ENCODE peak calls at places on chromosomes 1 and 21, in four cellular contexts. One of them, this sample, is unnamed.
A peak's percentile ranks its signal among the peaks of the same experiment; 100 is the strongest.

GRCh38 chr1:165215676-165216075 is 140.8 kb downstream of the LMX1A start:
- DNase-seq in H9: no peak
- DNase-seq in IMR-90: no peak
- DNase-seq in neuronal stem cell: no peak
- DNase-seq in this sample: peak; percentile 62

GRCh38 chr1:156684227-156684782 is 7.1 kb upstream of the NES start:
- DNase-seq in H9: no peak
- DNase-seq in IMR-90: peak; percentile 76
- DNase-seq in neuronal stem cell: no peak
- DNase-seq in this sample: no peak

GRCh38 chr1:207812778-207813512 is 61.1 kb downstream of the CD46 start:
- DNase-seq in H9: no peak
- DNase-seq in IMR-90: no peak
- DNase-seq in neuronal stem cell: no peak
- DNase-seq in this sample: no peak

GRCh38 chr1:195909061-195909460 is 699.2 kb downstream of the KCNT2 start:
- DNase-seq in H9: no peak
- DNase-seq in IMR-90: peak; percentile 31
- DNase-seq in neuronal stem cell: no peak
- DNase-seq in this sample: no peak

GRCh38 chr21:14982336-14982735 is 82.5 kb downstream of the NRIP1 start:
- DNase-seq in H9: no peak
- DNase-seq in IMR-90: peak; percentile 57
- DNase-seq in neuronal stem cell: no peak
- DNase-seq in this sample: no peak

GRCh38 chr1:201647094-201647493 is 108.2 kb downstream of the NAV1 start:
- DNase-seq in H9: no peak
- DNase-seq in IMR-90: no peak
- DNase-seq in neuronal stem cell: no peak
- DNase-seq in this sample: no peak

GRCh38 chr1:206513312-206514111 is 6.2 kb downstream of the RASSF5 start:
- DNase-seq in H9: no peak
- DNase-seq in IMR-90: peak; percentile 87
- DNase-seq in neuronal stem cell: no peak
- DNase-seq in this sample: no peak

GRCh38 chr1:153696741-153697140 is 18.3 kb downstream of the NPR1 start:
- DNase-seq in H9: no peak
- DNase-seq in IMR-90: no peak
- DNase-seq in neuronal stem cell: no peak
- DNase-seq in this sample: no peak

GRCh38 chr1:115165776-115166175 is 76.5 kb upstream of the TSPAN2 start:
- DNase-seq in H9: no peak
- DNase-seq in IMR-90: no peak
- DNase-seq in neuronal stem cell: no peak
- DNase-seq in this sample: no peak

DNA sequence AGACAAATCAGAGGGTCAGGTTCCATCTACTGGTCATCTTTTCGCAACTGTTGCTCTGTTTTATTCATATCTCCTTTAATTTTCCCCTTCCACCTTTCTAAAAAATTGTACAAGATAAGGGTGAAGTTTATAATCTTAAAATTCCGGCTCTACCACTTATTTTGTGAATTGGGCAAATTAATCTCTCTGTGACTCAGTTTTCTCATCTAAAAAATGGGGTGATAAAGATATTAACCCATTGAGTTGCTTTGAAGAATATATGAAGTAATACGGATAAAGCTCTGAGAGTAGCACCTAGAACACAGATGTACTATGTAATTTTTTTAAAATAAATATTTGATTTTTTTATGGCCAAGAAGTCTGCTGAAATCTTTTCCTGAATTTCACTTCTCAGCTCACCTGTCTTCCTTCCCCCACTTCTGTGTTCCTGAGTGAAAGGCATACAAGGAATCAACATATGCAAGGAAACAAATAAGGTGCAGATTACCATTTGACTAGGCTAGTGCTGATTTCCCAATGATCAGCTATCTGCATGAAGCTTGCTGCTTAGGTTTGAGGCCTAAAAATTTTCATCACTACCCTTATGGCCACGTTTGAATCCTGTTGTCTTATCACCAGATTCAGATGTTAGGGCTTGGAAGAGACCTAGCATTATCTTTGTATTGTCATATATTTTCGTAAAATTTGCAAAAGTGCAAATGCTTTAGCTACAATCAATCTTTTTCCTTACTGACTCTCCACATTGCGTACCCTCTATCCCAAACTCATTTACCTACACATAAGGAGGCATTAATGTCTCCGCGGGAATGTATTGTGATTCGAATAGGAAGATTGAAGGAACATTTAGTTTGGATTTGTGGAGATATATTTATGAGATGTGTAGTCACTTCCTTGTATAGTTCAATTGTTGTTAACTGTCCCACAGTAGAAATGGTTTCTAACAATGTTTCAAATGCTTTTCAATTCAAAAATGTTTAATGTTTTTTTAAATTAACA is 718.3 kb upstream of the PTBP2 start:
- DNase-seq in H9: peak; percentile 28
- DNase-seq in IMR-90: no peak
- DNase-seq in neuronal stem cell: no peak
- DNase-seq in this sample: no peak
- H3K18ac ChIP-seq in H9: no peak overlapping the region
- H3K18ac ChIP-seq in IMR-90: no peak overlapping the region
- H3K18ac ChIP-seq in neuronal stem cell: no peak overlapping the region
- H3K18ac ChIP-seq in this sample: no peak overlapping the region

DNA sequence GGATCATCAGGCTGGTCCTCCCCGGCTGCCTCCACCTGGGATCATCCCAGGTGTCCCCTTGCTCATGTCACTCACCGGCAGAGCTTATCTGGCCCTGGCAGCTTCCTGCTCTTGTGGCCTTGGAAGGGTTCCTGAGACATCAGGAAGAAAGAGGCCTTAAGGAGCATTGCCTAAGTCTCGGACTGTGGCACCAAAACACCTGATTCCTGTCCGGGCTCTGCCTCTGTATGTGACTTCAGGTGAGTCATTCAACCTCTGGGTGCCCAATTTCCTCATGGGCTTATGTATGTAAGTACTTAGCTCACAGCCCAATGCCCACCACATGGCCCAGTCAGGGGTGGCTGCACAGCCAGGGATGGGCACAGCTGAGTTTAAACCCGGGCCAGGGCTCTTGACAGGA is 255.9 kb upstream of the VAMP3 start:
- DNase-seq in H9: no peak
- DNase-seq in IMR-90: no peak
- DNase-seq in neuronal stem cell: no peak
- DNase-seq in this sample: no peak
- H2BK15ac ChIP-seq in H9: no peak overlapping the region
- H2BK15ac ChIP-seq in IMR-90: no peak overlapping the region
- H2BK15ac ChIP-seq in neuronal stem cell: no peak overlapping the region
- H2BK15ac ChIP-seq in this sample: no peak overlapping the region

GRCh38 chr1:169105087-169105433 is 1.4 kb upstream of the ATP1B1 start:
- DNase-seq in H9: no peak
- DNase-seq in IMR-90: no peak
- DNase-seq in neuronal stem cell: no peak
- DNase-seq in this sample: no peak
- H3K4ac ChIP-seq in H9: no peak overlapping the region
- H3K4ac ChIP-seq in IMR-90: no peak overlapping the region
- H3K4ac ChIP-seq in neuronal stem cell: no peak overlapping the region
- H3K4ac ChIP-seq in this sample: peak overlapping the region; percentile 41

GRCh38 chr1:45976623-45977022 is 155.8 kb downstream of the PIK3R3 start:
- DNase-seq in H9: no peak
- DNase-seq in IMR-90: no peak
- DNase-seq in neuronal stem cell: no peak
- DNase-seq in this sample: no peak

GRCh38 chr1:45972621-45973020 is 159.8 kb downstream of the PIK3R3 start:
- DNase-seq in H9: no peak
- DNase-seq in IMR-90: no peak
- DNase-seq in neuronal stem cell: no peak
- DNase-seq in this sample: peak; percentile 23

GRCh38 chr1:45973106-45973505 is 159.3 kb downstream of the PIK3R3 start:
- DNase-seq in H9: no peak
- DNase-seq in IMR-90: no peak
- DNase-seq in neuronal stem cell: no peak
- DNase-seq in this sample: no peak

GRCh38 chr1:45971922-45972321 is 160.5 kb downstream of the PIK3R3 start:
- DNase-seq in H9: no peak
- DNase-seq in IMR-90: no peak
- DNase-seq in neuronal stem cell: no peak
- DNase-seq in this sample: no peak

DNA sequence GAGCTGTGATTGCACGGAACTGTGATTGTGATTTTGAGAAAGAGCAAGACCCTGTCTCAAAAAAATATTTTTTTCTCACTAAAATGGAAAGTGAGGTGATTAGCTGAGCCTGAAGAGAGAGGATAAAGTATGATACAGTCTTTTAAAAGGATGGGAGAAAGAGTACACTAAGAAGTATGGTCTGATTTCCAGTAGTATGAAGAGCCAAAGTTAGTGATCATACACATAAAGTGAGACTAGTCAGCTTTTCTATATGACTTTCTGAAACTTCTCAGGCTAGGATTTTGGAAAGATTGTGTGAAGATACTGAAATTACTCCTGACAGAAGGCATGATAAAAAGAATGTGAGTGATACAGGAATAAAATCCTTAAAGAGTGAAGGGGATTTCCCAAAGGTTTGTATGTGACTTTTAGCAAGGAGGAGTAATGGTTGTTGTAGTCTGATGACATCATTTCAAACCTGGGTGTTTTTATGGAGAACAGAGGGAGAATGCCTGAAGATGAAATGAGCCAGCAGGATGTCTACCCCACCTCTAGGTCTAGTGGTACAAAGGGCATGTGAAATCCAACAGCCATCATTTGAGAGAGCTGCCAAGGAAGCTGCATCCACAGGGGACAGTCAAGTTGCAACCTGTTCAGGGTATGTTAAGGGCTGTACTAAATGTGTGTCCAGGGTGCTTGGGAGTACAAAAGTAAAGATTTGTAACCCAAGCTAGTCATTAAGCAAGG is 157.7 kb downstream of the PIK3R3 start:
- DNase-seq in H9: no peak
- DNase-seq in IMR-90: peak; percentile 68
- DNase-seq in neuronal stem cell: no peak
- DNase-seq in this sample: no peak
- H3K18ac ChIP-seq in H9: no peak overlapping the region
- H3K18ac ChIP-seq in IMR-90: no peak overlapping the region
- H3K18ac ChIP-seq in neuronal stem cell: no peak overlapping the region
- H3K18ac ChIP-seq in this sample: no peak overlapping the region

DNA sequence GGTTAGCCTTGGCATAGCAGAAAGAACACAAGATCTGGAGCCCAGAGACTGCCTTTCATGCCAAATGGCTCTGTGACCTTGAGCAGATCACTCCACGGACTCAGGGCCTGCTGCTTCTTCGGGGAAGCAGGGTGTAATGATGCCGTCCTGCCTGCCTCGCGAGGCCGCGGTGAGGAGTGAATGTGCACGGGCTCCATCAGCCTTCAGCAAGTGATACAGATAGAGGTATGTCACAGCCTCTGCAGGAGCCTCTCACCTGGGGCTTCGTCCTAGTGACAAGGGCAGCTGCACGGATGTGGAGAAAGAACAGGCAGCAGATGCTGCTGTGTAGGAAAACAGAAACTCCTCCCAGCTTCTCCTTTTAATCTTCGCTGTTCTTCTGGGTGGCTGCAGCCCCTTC is 127.5 kb downstream of the KCNN3 start:
- DNase-seq in H9: no peak
- DNase-seq in IMR-90: no peak
- DNase-seq in neuronal stem cell: no peak
- DNase-seq in this sample: no peak
- H2BK15ac ChIP-seq in H9: no peak overlapping the region
- H2BK15ac ChIP-seq in IMR-90: no peak overlapping the region
- H2BK15ac ChIP-seq in neuronal stem cell: no peak overlapping the region
- H2BK15ac ChIP-seq in this sample: no peak overlapping the region

This sample was measured in mesendoderm.